ENCODE peak calls at places on chromosomes 5 and 9, in seven cellular contexts. F is stimulated activated CD4-positive, alpha-beta T cell treated with anti-CD3 and anti-CD28 coated beads, Interleukin-4, amount 100 ng/mL, for 1 hour; P is fibroblast of mammary gland; L is PC-3; X is activated T-cell treated with anti-CD3 and anti-CD28 coated beads for 1 hour; B is HuH-7.5; J is nephron progenitor cell. A is an unnamed sample.

GRCh38 chr5:176889321-176890280 is 9.5 kb downstream of the HK3 start:
- DNase-seq in L (no peak), X (no peak), B (no peak), F (no peak), P (no peak), J (no peak), A (no peak)

GRCh38 chr9:37034320-37034937 is 361 bp upstream of the PAX5 start:
- DNase-seq in B (peak), F (peak), X (no peak), L (peak), J (peak), P (no peak), A (peak)

GRCh38 chr5:115816226-115817042 is at the start of gene CDO1:
- DNase-seq in L (no peak), P (peak), J (peak), B (no peak), X (no peak), F (peak), A (peak)

GRCh38 chr9:127497656-127498290 is 46.5 kb downstream of the LRSAM1 start:
- DNase-seq in J (no peak), X (no peak), L (no peak), F (no peak), B (no peak), P (no peak), A (no peak)

GRCh38 chr5:39447968-39448367 is 23.2 kb upstream of the DAB2 start:
- DNase-seq in L (peak), X (no peak), J (no peak), P (peak), F (no peak), B (no peak), A (no peak)

GRCh38 chr5:37751227-37751626 is 88.6 kb downstream of the GDNF start:
- DNase-seq in F (no peak), J (no peak), P (peak), X (no peak), L (peak), B (no peak), A (no peak)

GRCh38 chr5:58967597-58968281 is 384.9 kb downstream of the RAB3C start:
- DNase-seq in B (no peak), X (no peak), L (no peak), P (no peak), F (no peak), J (no peak), A (no peak)

GRCh38 chr5:35230043-35230611 is at the start of gene PRLR:
- DNase-seq in L (peak), B (peak), X (no peak), J (peak), F (no peak), P (peak), A (peak)

GRCh38 chr9:117734523-117735314 is 30.5 kb downstream of the TLR4 start:
- DNase-seq in B (no peak), F (no peak), P (peak), J (no peak), X (no peak), L (no peak), A (no peak)

GRCh38 chr5:175253597-175253996 is 190.4 kb downstream of the DRD1 start:
- DNase-seq in X (no peak), B (no peak), J (no peak), L (peak), F (no peak), P (peak), A (no peak)

GRCh38 chr5:132647473-132647872 is 10.5 kb upstream of the IL13 start:
- DNase-seq in P (no peak), X (no peak), J (no peak), L (no peak), F (no peak), B (no peak), A (no peak)

GRCh38 chr5:68077349-68077894 is 138.1 kb upstream of the PIK3R1 start:
- DNase-seq in P (no peak), B (no peak), X (no peak), F (no peak), L (no peak), J (no peak), A (no peak)